ENCODE peak calls at places on chromosomes 13 and 19, in nine cellular contexts. One of them, this sample, is unnamed. For H3K79me2, the result is how much of the 10 kb centered on the place peaks cover.

GRCh38 chr19:35153701-35154534 is 617 bp upstream of the FXYD5 start:
- DNase-seq in GM23248: peak
- DNase-seq in neural progenitor cell: peak
- DNase-seq in GM23338: peak
- DNase-seq in hepatocyte: peak
- DNase-seq in astrocyte: no peak
- DNase-seq in fibroblast of lung: peak
- DNase-seq in GM12878: no peak
- DNase-seq in HCT116: no peak
- DNase-seq in this sample: no peak

GRCh38 chr19:40612831-40613668 is 11.9 kb downstream of the LTBP4 start:
- DNase-seq in hepatocyte: peak
- DNase-seq in GM23248: peak
- DNase-seq in GM23338: peak
- DNase-seq in GM12878: no peak
- DNase-seq in HCT116: no peak
- DNase-seq in neural progenitor cell: peak
- DNase-seq in astrocyte: no peak
- DNase-seq in fibroblast of lung: peak
- DNase-seq in this sample: no peak

GRCh38 chr19:35545855-35546381 is 492 bp downstream of the TMEM147 start:
- DNase-seq in HCT116: no peak
- DNase-seq in hepatocyte: peak
- DNase-seq in GM23338: peak
- DNase-seq in neural progenitor cell: no peak
- DNase-seq in astrocyte: no peak
- DNase-seq in fibroblast of lung: peak
- DNase-seq in GM23248: peak
- DNase-seq in GM12878: peak
- DNase-seq in this sample: peak

GRCh38 chr13:40682449-40683240 is 16.2 kb upstream of the FOXO1 start:
- DNase-seq in HCT116: no peak
- DNase-seq in GM23338: peak
- DNase-seq in hepatocyte: peak
- DNase-seq in fibroblast of lung: peak
- DNase-seq in astrocyte: peak
- DNase-seq in neural progenitor cell: peak
- DNase-seq in GM12878: no peak
- DNase-seq in GM23248: peak
- DNase-seq in this sample: no peak

GRCh38 chr19:38012290-38012689 is 105.3 kb downstream of the SIPA1L3 start:
- DNase-seq in neural progenitor cell: no peak
- DNase-seq in GM12878: no peak
- DNase-seq in hepatocyte: no peak
- DNase-seq in GM23338: peak
- DNase-seq in HCT116: no peak
- DNase-seq in GM23248: no peak
- DNase-seq in fibroblast of lung: no peak
- DNase-seq in astrocyte: no peak
- DNase-seq in this sample: no peak

GRCh38 chr13:53784331-53784730 is 755.7 kb downstream of the OLFM4 start:
- DNase-seq in GM23338: no peak
- DNase-seq in hepatocyte: no peak
- DNase-seq in HCT116: no peak
- DNase-seq in fibroblast of lung: no peak
- DNase-seq in neural progenitor cell: no peak
- DNase-seq in GM23248: no peak
- DNase-seq in astrocyte: no peak
- DNase-seq in GM12878: no peak
- DNase-seq in this sample: no peak

GRCh38 chr19:45216677-45217076 is 28.5 kb downstream of the EXOC3L2 start:
- DNase-seq in GM23338: no peak
- DNase-seq in fibroblast of lung: peak
- DNase-seq in neural progenitor cell: no peak
- DNase-seq in astrocyte: peak
- DNase-seq in HCT116: no peak
- DNase-seq in hepatocyte: no peak
- DNase-seq in GM23248: no peak
- DNase-seq in GM12878: no peak
- DNase-seq in this sample: no peak

GRCh38 chr13:48500652-48501197 is 32.2 kb downstream of the RCBTB2 start:
- DNase-seq in hepatocyte: peak
- DNase-seq in fibroblast of lung: peak
- DNase-seq in neural progenitor cell: no peak
- DNase-seq in HCT116: no peak
- DNase-seq in GM12878: no peak
- DNase-seq in GM23338: peak
- DNase-seq in GM23248: peak
- DNase-seq in astrocyte: peak
- DNase-seq in this sample: peak

GRCh38 chr19:3225677-3226093 is 1.2 kb downstream of the CELF5 start:
- DNase-seq in neural progenitor cell: no peak
- DNase-seq in HCT116: no peak
- DNase-seq in GM23338: peak
- DNase-seq in GM23248: no peak
- DNase-seq in GM12878: no peak
- DNase-seq in fibroblast of lung: no peak
- DNase-seq in hepatocyte: no peak
- DNase-seq in astrocyte: no peak
- DNase-seq in this sample: no peak
- TF ChIP-seq EZH2 in neural progenitor cell: no peak
- TF ChIP-seq EZH2 in HCT116: no peak
- TF ChIP-seq EZH2 in GM23338: no peak
- TF ChIP-seq EZH2 in GM23248: no peak
- TF ChIP-seq EZH2 in GM12878: no peak
- TF ChIP-seq EZH2 in fibroblast of lung: no peak
- TF ChIP-seq EZH2 in hepatocyte: no peak
- TF ChIP-seq EZH2 in astrocyte: peak
- TF ChIP-seq EZH2 in this sample: no peak

GRCh38 chr13:98480915-98481510 is 95.9 kb downstream of the STK24 start:
- DNase-seq in fibroblast of lung: peak
- DNase-seq in GM23248: no peak
- DNase-seq in neural progenitor cell: no peak
- DNase-seq in astrocyte: no peak
- DNase-seq in GM23338: no peak
- DNase-seq in HCT116: no peak
- DNase-seq in GM12878: no peak
- DNase-seq in hepatocyte: no peak
- DNase-seq in this sample: no peak
- H3K79me2 ChIP-seq in fibroblast of lung: half or more
- H3K79me2 ChIP-seq in GM23248: half or more
- H3K79me2 ChIP-seq in neural progenitor cell: half or more
- H3K79me2 ChIP-seq in astrocyte: half or more
- H3K79me2 ChIP-seq in GM23338: half or more
- H3K79me2 ChIP-seq in HCT116: half or more
- H3K79me2 ChIP-seq in GM12878: half or more
- H3K79me2 ChIP-seq in hepatocyte: half or more
- H3K79me2 ChIP-seq in this sample: half or more

GRCh38 chr19:48822514-48822913 is 11.7 kb upstream of the BCAT2 start:
- DNase-seq in astrocyte: no peak
- DNase-seq in neural progenitor cell: no peak
- DNase-seq in GM12878: no peak
- DNase-seq in fibroblast of lung: no peak
- DNase-seq in GM23248: no peak
- DNase-seq in HCT116: no peak
- DNase-seq in hepatocyte: no peak
- DNase-seq in GM23338: no peak
- DNase-seq in this sample: no peak
- TF ChIP-seq EZH2 in astrocyte: no peak
- TF ChIP-seq EZH2 in neural progenitor cell: no peak
- TF ChIP-seq EZH2 in GM12878: no peak
- TF ChIP-seq EZH2 in fibroblast of lung: no peak
- TF ChIP-seq EZH2 in GM23248: no peak
- TF ChIP-seq EZH2 in HCT116: no peak
- TF ChIP-seq EZH2 in hepatocyte: no peak
- TF ChIP-seq EZH2 in GM23338: no peak
- TF ChIP-seq EZH2 in this sample: no peak

GRCh38 chr19:48295458-48295857 is 25.6 kb downstream of the ZNF114 start:
- DNase-seq in GM23248: no peak
- DNase-seq in GM23338: no peak
- DNase-seq in HCT116: no peak
- DNase-seq in fibroblast of lung: no peak
- DNase-seq in hepatocyte: no peak
- DNase-seq in GM12878: no peak
- DNase-seq in astrocyte: no peak
- DNase-seq in neural progenitor cell: no peak
- DNase-seq in this sample: no peak
- H3K79me2 ChIP-seq in GM23248: under half
- H3K79me2 ChIP-seq in GM23338: under half
- H3K79me2 ChIP-seq in HCT116: under half
- H3K79me2 ChIP-seq in fibroblast of lung: under half
- H3K79me2 ChIP-seq in hepatocyte: under half
- H3K79me2 ChIP-seq in GM12878: under half
- H3K79me2 ChIP-seq in astrocyte: under half
- H3K79me2 ChIP-seq in neural progenitor cell: under half
- H3K79me2 ChIP-seq in this sample: under half

DNA sequence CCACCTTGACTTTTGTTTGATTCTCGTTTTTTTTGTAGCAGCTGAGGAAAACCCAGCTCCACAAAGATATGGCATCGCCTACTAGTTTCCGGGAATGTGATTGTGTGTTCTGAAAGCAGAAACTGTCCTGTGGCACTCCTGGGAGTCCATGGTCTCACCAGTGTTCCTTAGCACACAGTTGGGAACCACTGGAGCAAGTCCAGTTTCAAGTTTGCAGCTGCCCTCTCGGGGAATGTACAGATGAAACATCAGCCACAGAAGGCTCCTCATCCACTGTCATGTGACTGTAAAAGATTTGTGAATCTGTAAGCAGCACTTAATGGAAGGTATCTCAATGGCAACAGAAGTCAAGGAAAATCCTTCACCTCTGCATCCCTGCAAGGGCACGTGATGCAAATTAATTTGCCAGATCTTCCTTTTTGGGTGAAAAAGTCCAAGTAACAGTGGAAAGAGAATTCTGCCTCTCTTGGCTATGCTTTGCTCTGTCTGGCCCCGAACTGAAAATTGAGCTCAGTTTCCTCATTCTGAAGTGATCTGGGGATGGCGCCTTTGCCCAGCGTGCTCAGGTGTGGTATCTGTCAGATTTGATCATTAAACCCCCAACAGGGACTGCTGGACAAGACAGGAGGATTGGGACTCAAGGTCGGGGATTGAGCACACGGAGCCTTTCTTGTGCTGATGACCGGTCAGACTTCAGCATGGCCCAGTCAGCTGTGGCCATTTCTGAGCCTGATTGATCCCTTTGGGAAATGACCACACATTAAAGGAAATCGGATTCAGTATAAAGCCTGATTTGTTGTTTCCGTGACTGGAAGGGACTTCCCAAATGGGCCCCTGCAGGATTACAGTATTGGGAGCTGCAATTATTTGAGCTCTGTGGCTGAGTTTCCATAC is 58.8 kb downstream of the ING1 start:
- DNase-seq in fibroblast of lung: no peak
- DNase-seq in hepatocyte: no peak
- DNase-seq in HCT116: no peak
- DNase-seq in GM23248: no peak
- DNase-seq in astrocyte: no peak
- DNase-seq in neural progenitor cell: no peak
- DNase-seq in GM23338: no peak
- DNase-seq in GM12878: no peak
- DNase-seq in this sample: no peak
- TF ChIP-seq EZH2 in fibroblast of lung: no peak
- TF ChIP-seq EZH2 in hepatocyte: no peak
- TF ChIP-seq EZH2 in HCT116: no peak
- TF ChIP-seq EZH2 in GM23248: no peak
- TF ChIP-seq EZH2 in astrocyte: no peak
- TF ChIP-seq EZH2 in neural progenitor cell: no peak
- TF ChIP-seq EZH2 in GM23338: no peak
- TF ChIP-seq EZH2 in GM12878: no peak
- TF ChIP-seq EZH2 in this sample: no peak

GRCh38 chr19:32687681-32688080 is 3.9 kb upstream of the NUDT19 start:
- DNase-seq in GM23338: no peak
- DNase-seq in HCT116: no peak
- DNase-seq in fibroblast of lung: no peak
- DNase-seq in neural progenitor cell: no peak
- DNase-seq in GM12878: no peak
- DNase-seq in astrocyte: no peak
- DNase-seq in GM23248: no peak
- DNase-seq in hepatocyte: no peak
- DNase-seq in this sample: no peak

GRCh38 chr19:32688315-32688714 is 3.3 kb upstream of the NUDT19 start:
- DNase-seq in hepatocyte: no peak
- DNase-seq in fibroblast of lung: no peak
- DNase-seq in GM23338: no peak
- DNase-seq in astrocyte: no peak
- DNase-seq in neural progenitor cell: no peak
- DNase-seq in GM23248: no peak
- DNase-seq in HCT116: no peak
- DNase-seq in GM12878: no peak
- DNase-seq in this sample: no peak

GRCh38 chr19:32691952-32692726 is 518 bp downstream of the NUDT19 start:
- DNase-seq in fibroblast of lung: peak
- DNase-seq in hepatocyte: peak
- DNase-seq in GM23338: peak
- DNase-seq in GM12878: no peak
- DNase-seq in astrocyte: peak
- DNase-seq in HCT116: no peak
- DNase-seq in neural progenitor cell: peak
- DNase-seq in GM23248: peak
- DNase-seq in this sample: peak

GRCh38 chr19:32691291-32691951 is at the start of gene NUDT19:
- DNase-seq in fibroblast of lung: peak
- DNase-seq in GM12878: peak
- DNase-seq in neural progenitor cell: peak
- DNase-seq in GM23248: peak
- DNase-seq in hepatocyte: peak
- DNase-seq in astrocyte: peak
- DNase-seq in HCT116: peak
- DNase-seq in GM23338: no peak
- DNase-seq in this sample: peak

DNA sequence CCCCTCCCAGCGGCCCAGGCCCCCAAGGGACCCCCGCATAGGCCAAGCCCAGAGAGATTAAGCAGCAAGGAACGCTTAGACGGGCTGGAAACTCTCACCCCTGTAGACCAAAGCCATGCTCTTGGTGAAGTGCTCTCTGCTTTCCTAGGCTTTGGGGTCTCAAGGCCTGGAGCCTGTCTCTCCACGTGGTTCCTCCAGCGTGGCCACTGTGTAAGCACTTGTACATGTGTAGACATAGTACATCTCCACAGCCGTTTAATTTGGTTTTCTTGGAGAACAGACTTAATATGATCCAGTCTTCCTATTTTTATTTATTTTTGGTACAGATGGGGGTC is 1.1 kb downstream of the NUDT19 start:
- DNase-seq in GM23338: no peak
- DNase-seq in GM23248: peak
- DNase-seq in fibroblast of lung: no peak
- DNase-seq in GM12878: no peak
- DNase-seq in HCT116: no peak
- DNase-seq in neural progenitor cell: no peak
- DNase-seq in astrocyte: no peak
- DNase-seq in hepatocyte: no peak
- DNase-seq in this sample: no peak
- H3K79me2 ChIP-seq in GM23338: under half
- H3K79me2 ChIP-seq in GM23248: half or more
- H3K79me2 ChIP-seq in fibroblast of lung: under half
- H3K79me2 ChIP-seq in GM12878: under half
- H3K79me2 ChIP-seq in HCT116: half or more
- H3K79me2 ChIP-seq in neural progenitor cell: under half
- H3K79me2 ChIP-seq in astrocyte: half or more
- H3K79me2 ChIP-seq in hepatocyte: half or more
- H3K79me2 ChIP-seq in this sample: half or more